ENCODE peak calls at places on chromosomes 16 and 17, in ten cellular contexts. R is HFFc6, O is mucosa of descending colon, M is mammary epithelial cell, U is type B pancreatic cell, N is ovary, E is AG09319, W is adrenal gland, D is heart left ventricle, G is left ventricle myocardium inferior. C is an unnamed sample.

GRCh38 chr17:17364338-17364667 is 61.1 kb downstream of the NT5M start:
- DNase-seq in R (no peak), O (no peak), M (no peak), U (no peak), N (no peak), E (no peak), W (no peak), D (peak), G (no peak), C (no peak)

GRCh38 chr16:27867122-27868110 is 196.1 kb downstream of the GSG1L start:
- DNase-seq in R (peak), O (peak), M (peak), U (peak), N (peak), E (peak), W (peak), D (no peak), G (peak), C (peak)

GRCh38 chr17:19554393-19554792 is 20.7 kb downstream of the SLC47A1 start:
- DNase-seq in R (no peak), O (no peak), M (no peak), U (no peak), N (peak), E (no peak), W (peak), D (no peak), G (no peak), C (no peak)

GRCh38 chr16:53156516-53156915 is 101.7 kb downstream of the CHD9 start:
- DNase-seq in R (peak), O (no peak), M (no peak), U (no peak), N (no peak), E (no peak), W (no peak), D (no peak), G (no peak), C (no peak)

GRCh38 chr17:8922923-8923322 is 42.6 kb downstream of the PIK3R5 start:
- DNase-seq in R (no peak), O (no peak), M (no peak), U (no peak), N (no peak), E (no peak), W (no peak), D (no peak), G (no peak), C (no peak)

GRCh38 chr16:87044031-87044380 is 273.2 kb downstream of the C16orf95 start:
- DNase-seq in R (no peak), O (no peak), M (no peak), U (no peak), N (no peak), E (no peak), W (no peak), D (no peak), G (no peak), C (peak)

GRCh38 chr16:14077918-14078317 is 6.8 kb downstream of the MRTFB start:
- DNase-seq in R (no peak), O (no peak), M (no peak), U (no peak), N (no peak), E (no peak), W (no peak), D (no peak), G (no peak), C (no peak)

GRCh38 chr16:88349903-88350900 is 32.6 kb upstream of the ZNF469 start:
- DNase-seq in R (no peak), O (no peak), M (no peak), U (no peak), N (no peak), E (no peak), W (no peak), D (peak), G (peak), C (no peak)

GRCh38 chr16:789451-789850 is 1.0 kb downstream of the CHTF18 start:
- DNase-seq in R (no peak), O (no peak), M (no peak), U (no peak), N (no peak), E (no peak), W (no peak), D (no peak), G (no peak), C (no peak)

GRCh38 chr16:15509593-15510520 is 75.5 kb downstream of the BMERB1 start:
- DNase-seq in R (peak), O (no peak), M (no peak), U (no peak), N (no peak), E (peak), W (no peak), D (no peak), G (no peak), C (no peak)

GRCh38 chr16:26961459-26961858 is 105.3 kb upstream of the C16orf82 start:
- DNase-seq in R (no peak), O (no peak), M (no peak), U (no peak), N (no peak), E (no peak), W (no peak), D (no peak), G (no peak), C (no peak)

GRCh38 chr17:56358651-56359050 is 205.4 kb downstream of the ANKFN1 start:
- DNase-seq in R (no peak), O (no peak), M (peak), U (no peak), N (no peak), E (no peak), W (no peak), D (no peak), G (no peak), C (no peak)

GRCh38 chr16:2473999-2474876 is 689 bp upstream of the TBC1D24 start:
- DNase-seq in R (no peak), O (peak), M (peak), U (no peak), N (peak), E (no peak), W (peak), D (peak), G (peak), C (peak)

GRCh38 chr17:35521150-35521549 is 16.3 kb downstream of the SLFN12L start:
- DNase-seq in R (no peak), O (no peak), M (no peak), U (no peak), N (no peak), E (no peak), W (no peak), D (no peak), G (no peak), C (no peak)
- TF ChIP-seq CTCF in R (no peak), O (no peak), M (no peak), U (no peak), N (no peak), E (no peak), W (no peak), D (no peak), G (no peak), C (no peak)

GRCh38 chr17:48663134-48663924 is 37.2 kb upstream of the HOXB9 start:
- DNase-seq in R (no peak), O (no peak), M (no peak), U (no peak), N (no peak), E (no peak), W (no peak), D (no peak), G (no peak), C (no peak)
- TF ChIP-seq CTCF in R (peak), O (no peak), M (no peak), U (peak), N (no peak), E (no peak), W (no peak), D (no peak), G (no peak), C (no peak)

GRCh38 chr17:41678907-41679739 is 9.6 kb upstream of the EIF1 start:
- DNase-seq in R (peak), O (peak), M (peak), U (no peak), N (no peak), E (no peak), W (no peak), D (peak), G (no peak), C (peak)
- TF ChIP-seq CTCF in R (peak), O (no peak), M (peak), U (no peak), N (no peak), E (peak), W (no peak), D (no peak), G (peak), C (peak)

GRCh38 chr17:82020874-82021727 is 1.6 kb downstream of the CENPX start:
- DNase-seq in R (peak), O (peak), M (peak), U (no peak), N (peak), E (peak), W (peak), D (no peak), G (peak), C (peak)
- TF ChIP-seq CTCF in R (peak), O (peak), M (peak), U (peak), N (peak), E (peak), W (peak), D (peak), G (peak), C (peak)

GRCh38 chr17:44775838-44776621 is 17.2 kb downstream of the ADAM11 start:
- DNase-seq in R (no peak), O (no peak), M (no peak), U (no peak), N (no peak), E (no peak), W (no peak), D (no peak), G (no peak), C (peak)

GRCh38 chr17:44772308-44773024 is 13.7 kb downstream of the ADAM11 start:
- DNase-seq in R (no peak), O (no peak), M (no peak), U (no peak), N (no peak), E (no peak), W (no peak), D (no peak), G (no peak), C (no peak)

GRCh38 chr17:44775136-44775837 is 16.5 kb downstream of the ADAM11 start:
- DNase-seq in R (peak), O (peak), M (peak), U (peak), N (peak), E (peak), W (peak), D (peak), G (peak), C (no peak)

GRCh38 chr17:44773140-44773539 is 14.4 kb downstream of the ADAM11 start:
- DNase-seq in R (no peak), O (no peak), M (no peak), U (no peak), N (no peak), E (no peak), W (no peak), D (no peak), G (no peak), C (no peak)

DNA sequence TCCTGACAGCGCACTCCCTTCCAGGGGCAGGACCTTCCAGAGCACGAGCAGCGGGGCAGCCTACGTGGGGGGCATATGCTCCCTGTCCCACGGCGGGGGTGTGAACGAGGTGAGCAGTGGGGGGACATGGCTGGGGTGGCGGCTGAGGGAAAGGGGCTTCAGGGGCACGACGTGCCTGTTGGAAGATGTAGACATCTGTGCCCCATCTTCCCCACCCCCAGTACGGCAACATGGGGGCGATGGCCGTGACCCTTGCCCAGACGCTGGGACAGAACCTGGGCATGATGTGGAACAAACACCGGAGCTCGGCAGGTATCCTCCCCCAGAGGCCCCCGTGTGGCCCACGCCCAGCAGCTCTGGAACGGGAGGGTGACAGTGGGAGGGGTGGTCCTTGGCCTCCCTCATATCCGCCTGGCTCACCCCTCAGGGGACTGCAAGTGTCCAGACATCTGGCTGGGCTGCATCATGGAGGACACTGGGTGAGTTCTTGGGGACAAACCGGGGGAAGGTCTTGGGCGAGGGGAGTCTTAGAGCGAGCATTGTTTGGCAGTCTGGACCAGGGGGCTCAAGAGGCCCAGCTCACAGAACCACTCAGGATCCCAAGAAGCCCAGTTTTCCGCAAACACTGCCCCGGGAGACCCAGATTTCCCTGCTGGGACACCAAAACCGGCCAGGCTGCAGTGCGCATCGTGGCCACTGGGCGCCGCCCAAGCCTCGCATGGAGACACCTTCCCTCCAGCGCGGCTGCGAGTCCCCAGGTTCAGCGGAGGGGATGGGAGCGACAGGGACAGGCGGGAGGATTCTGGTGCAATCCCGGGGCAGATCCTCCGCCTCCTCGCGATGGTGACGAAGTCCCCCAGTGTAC is 15.7 kb downstream of the ADAM11 start:
- DNase-seq in R (peak), O (peak), M (peak), U (peak), N (peak), E (peak), W (peak), D (peak), G (peak), C (peak)
- TF ChIP-seq CTCF in R (peak), O (peak), M (peak), U (peak), N (peak), E (peak), W (peak), D (peak), G (peak), C (peak)

GRCh38 chr17:80474231-80474932 is 2.0 kb downstream of the NPTX1 start:
- DNase-seq in R (peak), O (no peak), M (no peak), U (no peak), N (no peak), E (no peak), W (no peak), D (no peak), G (no peak), C (no peak)
- TF ChIP-seq CTCF in R (peak), O (no peak), M (peak), U (peak), N (no peak), E (peak), W (peak), D (no peak), G (no peak), C (no peak)

DNA sequence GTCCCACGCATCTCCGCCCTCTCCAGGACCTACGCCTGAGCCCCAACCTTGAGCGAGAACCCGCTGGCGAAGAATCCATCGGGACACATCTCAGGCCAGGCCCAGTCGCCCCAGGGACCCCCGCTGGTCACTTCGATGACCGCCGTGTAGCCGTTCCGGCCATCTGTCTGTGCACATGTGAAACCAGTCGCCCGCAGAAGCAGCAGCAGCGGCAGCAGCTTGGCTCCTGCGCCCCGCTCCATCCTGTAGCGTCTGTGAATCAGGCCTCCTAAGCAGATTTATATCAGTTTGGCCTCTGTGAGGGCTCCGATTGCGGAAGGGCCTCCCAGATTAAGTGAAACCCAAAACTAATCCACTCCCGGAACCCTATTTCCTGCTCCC is at the start of gene VMO1:
- DNase-seq in R (no peak), O (peak), M (no peak), U (no peak), N (no peak), E (no peak), W (no peak), D (peak), G (no peak), C (no peak)
- TF ChIP-seq CTCF in R (no peak), O (no peak), M (no peak), U (no peak), N (no peak), E (no peak), W (no peak), D (no peak), G (no peak), C (no peak)

DNA sequence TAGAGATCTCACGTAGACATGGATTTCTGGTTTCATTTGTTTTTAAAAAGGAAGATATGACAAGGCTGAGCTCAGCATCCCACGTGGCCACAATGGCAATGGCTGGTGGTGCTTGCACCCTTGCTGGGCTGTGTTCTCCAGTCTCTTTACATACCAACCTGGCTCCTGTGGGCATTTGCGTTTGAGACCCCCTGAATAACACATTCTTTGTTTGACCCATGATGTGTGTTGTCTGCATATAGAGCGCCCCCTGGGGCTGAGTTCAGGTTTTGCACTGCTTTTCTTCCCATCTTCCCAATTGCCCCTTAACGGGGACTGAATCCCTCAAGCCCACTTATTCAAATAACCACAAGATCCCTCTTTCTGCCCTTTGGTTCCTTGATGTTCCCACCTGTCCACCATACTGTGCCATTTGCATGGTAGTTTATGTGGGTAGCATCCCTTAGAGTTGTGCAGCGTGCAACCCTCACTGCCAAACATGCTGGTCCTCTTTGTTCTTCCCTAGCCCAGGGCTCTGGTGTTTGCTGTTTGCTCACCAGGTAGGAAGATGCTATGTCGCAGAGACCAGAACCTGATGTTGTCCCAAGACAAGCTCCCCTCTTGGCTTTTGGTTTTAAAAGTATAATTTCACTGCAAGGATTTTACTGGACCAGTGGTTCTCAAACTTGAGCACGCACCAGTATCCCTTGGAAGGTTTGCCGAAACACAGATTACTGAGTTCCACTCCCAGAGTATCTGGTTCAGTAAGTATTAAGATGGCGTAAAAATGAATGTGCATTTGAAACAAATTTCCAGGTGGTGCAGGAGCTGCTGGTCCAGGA is 38.5 kb upstream of the NKD1 start:
- DNase-seq in R (no peak), O (peak), M (no peak), U (peak), N (no peak), E (no peak), W (no peak), D (no peak), G (no peak), C (peak)
- TF ChIP-seq CTCF in R (peak), O (peak), M (peak), U (peak), N (no peak), E (peak), W (peak), D (no peak), G (peak), C (peak)

C was measured in Calu3.